ENCODE peak calls at places on chromosomes 16 and 17, in four cellular contexts. S is lower leg skin, Q is H54, N is adrenal gland. Z is an unnamed sample.

GRCh38 chr17:67366193-67367157 is at the start of gene PSMD12:
- DNase-seq in S (peak; percentile 89), Q (peak; percentile 86), N (peak; percentile 94), Z (peak; percentile 94)

GRCh38 chr16:23282508-23282907 is 19.6 kb upstream of the SCNN1B start:
- DNase-seq in S (peak; percentile 37), Q (no peak), N (no peak), Z (no peak)

GRCh38 chr17:74329378-74329777 is 3.4 kb downstream of the KIF19 start:
- DNase-seq in S (no peak), Q (no peak), N (no peak), Z (no peak)

GRCh38 chr17:7219812-7220592 is at the start of the genes ACADVL and DLG4:
- DNase-seq in S (peak; percentile 90), Q (peak; percentile 86), N (peak; percentile 92), Z (peak; percentile 91)

GRCh38 chr16:24009060-24009459 is 173.3 kb downstream of the PRKCB start:
- DNase-seq in S (no peak), Q (no peak), N (no peak), Z (no peak)

GRCh38 chr16:19765860-19766553 is 47.9 kb downstream of the IQCK start:
- DNase-seq in S (peak; percentile 59), Q (no peak), N (peak; percentile 51), Z (peak; percentile 68)

GRCh38 chr17:50565559-50566350 is 5.2 kb downstream of the CACNA1G start:
- DNase-seq in S (no peak), Q (no peak), N (no peak), Z (no peak)

GRCh38 chr17:42101513-42102292 is 3.4 kb upstream of the ZNF385C start:
- DNase-seq in S (no peak), Q (peak; percentile 93), N (peak; percentile 80), Z (peak; percentile 71)

GRCh38 chr17:64622931-64623654 is 39.0 kb downstream of the SMURF2 start:
- DNase-seq in S (no peak), Q (peak; percentile 52), N (no peak), Z (no peak)

GRCh38 chr17:75271233-75271954 is 363 bp upstream of the MIF4GD start:
- DNase-seq in S (peak; percentile 58), Q (peak; percentile 93), N (peak; percentile 81), Z (peak; percentile 87)

GRCh38 chr17:58119491-58119890 is 28.7 kb upstream of the OR4D1 start:
- DNase-seq in S (no peak), Q (no peak), N (no peak), Z (no peak)

GRCh38 chr17:11031787-11032186 is 193.9 kb upstream of the PIRT start:
- DNase-seq in S (no peak), Q (no peak), N (no peak), Z (no peak)

GRCh38 chr16:31357324-31358156 is 2.6 kb downstream of the ITGAX start:
- DNase-seq in S (no peak), Q (no peak), N (no peak), Z (no peak)

DNA sequence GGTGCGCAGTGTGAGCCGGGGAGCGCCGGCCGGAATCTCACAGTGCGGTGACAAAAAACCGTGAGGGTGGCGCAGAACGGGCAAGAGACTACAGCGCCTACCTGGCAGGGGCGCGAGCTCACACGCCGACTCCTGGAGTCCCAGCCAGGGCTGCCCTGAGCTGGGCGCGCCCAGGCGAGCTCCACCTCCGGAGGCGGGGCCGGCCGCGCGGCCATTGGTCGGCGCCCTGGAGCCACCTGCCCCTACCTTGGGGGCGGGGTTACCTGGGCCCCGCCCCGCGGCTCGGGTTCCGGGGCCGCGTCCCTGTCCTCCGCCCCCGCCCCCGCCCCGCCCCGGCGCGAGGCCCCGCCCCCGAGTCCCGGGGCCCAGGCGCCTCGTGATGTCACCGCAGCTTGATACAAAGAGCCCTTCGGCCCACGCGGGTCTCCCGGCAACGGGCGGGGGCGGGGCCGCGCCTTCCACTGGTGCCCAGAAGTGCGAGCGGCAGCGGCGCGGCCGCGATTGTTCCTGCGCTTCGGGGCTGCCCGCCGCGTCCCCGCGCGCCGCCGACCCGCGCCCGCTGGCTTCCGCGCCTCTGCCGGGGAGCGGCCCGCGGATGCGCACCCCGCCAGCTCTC is 96.3 kb downstream of the RAB11FIP4 start:
- DNase-seq in S (peak; percentile 77), Q (peak; percentile 63), N (peak; percentile 92), Z (peak; percentile 97)
- TF ChIP-seq POLR2A in S (no peak), Q (no peak), N (no peak), Z (no peak)

GRCh38 chr17:9575381-9576072 is at the start of gene STX8:
- DNase-seq in S (peak; percentile 88), Q (peak; percentile 82), N (peak; percentile 91), Z (peak; percentile 92)
- TF ChIP-seq POLR2A in S (no peak), Q (peak; percentile 71), N (peak; percentile 63), Z (no peak)

DNA sequence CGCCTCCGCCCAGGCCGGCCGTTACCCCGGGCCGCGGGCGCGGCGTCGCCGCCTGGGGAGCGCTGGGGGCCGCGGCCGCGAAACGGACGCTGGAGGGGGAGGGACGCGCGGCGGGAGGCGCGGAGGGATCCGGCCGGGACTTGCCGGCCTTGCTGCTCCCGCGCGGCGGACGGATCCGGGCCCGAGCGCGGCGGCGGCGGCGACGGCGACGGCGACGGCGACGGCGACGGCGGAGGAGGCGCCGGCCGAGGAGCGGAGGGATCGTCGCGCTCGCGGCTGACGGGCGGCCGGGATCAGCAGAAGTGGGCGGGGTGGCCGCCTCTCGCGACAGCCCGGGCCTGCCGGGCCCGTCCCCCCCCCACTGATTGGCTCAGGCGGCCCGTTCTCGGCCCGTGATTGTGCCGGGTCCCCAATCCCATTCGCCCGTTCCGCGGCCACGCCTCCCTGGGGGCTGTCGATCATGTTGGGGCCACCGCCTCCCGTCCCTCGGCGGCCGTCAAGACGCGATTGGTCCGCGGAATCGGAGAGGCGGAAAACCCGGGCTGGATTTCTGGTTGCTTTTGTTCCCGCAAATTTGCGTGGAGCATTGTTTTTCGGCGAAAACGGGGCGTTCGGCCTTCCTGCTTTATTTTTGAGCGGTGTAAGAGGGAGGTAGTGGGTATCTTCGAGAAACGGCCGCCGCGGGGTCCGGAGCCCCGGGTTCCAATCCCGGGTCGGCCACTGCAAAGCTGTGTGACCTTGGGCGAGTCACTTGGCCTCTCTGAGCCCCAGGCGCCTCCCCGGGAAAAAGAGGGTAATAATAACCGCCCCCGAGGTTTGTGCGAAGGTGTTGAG is at the start of gene ZCCHC14:
- DNase-seq in S (peak; percentile 98), Q (peak; percentile 98), N (peak; percentile 100), Z (peak; percentile 99)
- TF ChIP-seq POLR2A in S (no peak), Q (peak; percentile 87), N (peak; percentile 88), Z (no peak)

GRCh38 chr16:20901441-20902112 is 1.0 kb downstream of the LYRM1 start:
- DNase-seq in S (peak; percentile 59), Q (no peak), N (peak; percentile 64), Z (peak; percentile 68)
- TF ChIP-seq POLR2A in S (no peak), Q (no peak), N (peak; percentile 18), Z (peak; percentile 12)

DNA sequence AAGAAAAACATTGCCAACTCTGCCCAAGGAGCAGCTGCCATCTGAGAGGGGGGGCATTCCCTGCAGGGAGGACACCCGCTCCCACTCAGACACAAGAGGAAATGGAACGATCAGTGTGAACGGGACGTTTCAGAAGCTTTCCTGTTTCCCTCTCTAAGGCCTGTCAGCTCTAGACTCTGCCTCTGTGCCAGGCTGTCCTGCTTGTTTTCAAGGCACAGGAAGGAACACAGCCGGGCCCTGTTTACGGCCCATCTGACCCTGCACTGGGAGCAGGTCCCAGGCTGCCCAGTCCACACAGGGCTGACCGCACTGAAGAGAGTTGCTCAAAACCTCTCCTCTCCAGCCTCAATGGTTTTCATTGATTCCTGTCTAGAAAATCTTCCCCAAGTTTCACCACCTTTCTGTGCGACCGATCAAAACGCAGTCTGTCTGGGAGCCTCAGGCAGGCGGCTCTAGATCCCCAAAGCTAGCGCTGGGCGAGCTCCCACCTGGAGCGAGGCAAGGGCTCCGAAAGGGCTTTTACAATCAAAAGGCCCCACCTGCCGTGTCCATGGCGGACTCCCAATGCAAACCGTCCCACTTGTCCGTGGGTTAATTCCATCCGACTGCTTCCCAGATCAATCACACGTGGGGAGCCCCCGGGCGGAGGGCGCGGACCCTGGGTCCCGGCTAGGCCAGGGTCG is 1.5 kb downstream of the PIEZO1 start:
- DNase-seq in S (no peak), Q (no peak), N (no peak), Z (peak; percentile 54)
- TF ChIP-seq POLR2A in S (no peak), Q (no peak), N (no peak), Z (no peak)

GRCh38 chr16:2187212-2187611 is 9.2 kb downstream of the CASKIN1 start:
- DNase-seq in S (no peak), Q (no peak), N (no peak), Z (no peak)
- TF ChIP-seq POLR2A in S (no peak), Q (no peak), N (no peak), Z (no peak)

DNA sequence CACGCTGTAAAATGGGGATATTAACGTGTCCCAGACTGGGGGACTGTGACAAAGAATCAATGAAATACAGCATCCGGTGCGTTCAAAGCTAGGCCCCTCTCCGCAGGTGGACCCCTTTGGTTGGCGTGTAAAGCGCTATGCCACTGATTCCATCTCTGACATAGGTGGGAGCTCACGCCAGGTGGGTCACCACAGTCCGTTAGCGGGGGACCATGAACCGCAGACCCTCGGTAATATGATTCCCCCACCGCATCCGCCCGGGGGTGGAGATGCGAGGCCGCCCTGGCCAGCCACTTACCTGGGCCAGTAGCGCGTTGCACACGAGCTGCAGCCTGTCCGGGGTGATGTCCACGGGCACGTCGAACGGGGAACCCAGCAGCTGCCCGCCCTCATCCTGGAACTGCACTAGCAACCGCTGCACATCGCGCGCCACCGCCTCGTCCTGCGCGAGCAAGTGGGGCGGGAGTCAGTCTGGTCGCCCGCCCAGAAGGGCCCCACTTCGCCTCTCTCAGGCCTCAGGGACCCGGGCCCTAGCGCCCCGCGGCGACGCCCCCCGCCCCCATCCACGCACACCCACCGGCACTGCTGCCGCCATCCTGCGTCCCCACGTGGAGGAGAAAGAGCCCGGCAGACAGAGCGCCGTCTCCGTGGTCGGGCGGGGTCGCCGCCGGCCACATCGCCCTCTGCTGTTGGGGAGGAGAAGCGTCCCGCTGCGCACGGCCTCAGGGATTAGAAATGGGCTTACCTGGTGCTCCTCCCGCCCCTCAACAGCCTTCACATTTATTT is at the start of gene NLE1:
- DNase-seq in S (peak; percentile 56), Q (peak; percentile 87), N (peak; percentile 79), Z (peak; percentile 81)
- TF ChIP-seq POLR2A in S (no peak), Q (peak; percentile 79), N (peak; percentile 7), Z (no peak)

GRCh38 chr16:67415872-67416793 is at the start of gene ZDHHC1:
- DNase-seq in S (no peak), Q (peak; percentile 74), N (peak; percentile 81), Z (peak; percentile 76)
- TF ChIP-seq POLR2A in S (no peak), Q (peak; percentile 30), N (peak; percentile 38), Z (no peak)

DNA sequence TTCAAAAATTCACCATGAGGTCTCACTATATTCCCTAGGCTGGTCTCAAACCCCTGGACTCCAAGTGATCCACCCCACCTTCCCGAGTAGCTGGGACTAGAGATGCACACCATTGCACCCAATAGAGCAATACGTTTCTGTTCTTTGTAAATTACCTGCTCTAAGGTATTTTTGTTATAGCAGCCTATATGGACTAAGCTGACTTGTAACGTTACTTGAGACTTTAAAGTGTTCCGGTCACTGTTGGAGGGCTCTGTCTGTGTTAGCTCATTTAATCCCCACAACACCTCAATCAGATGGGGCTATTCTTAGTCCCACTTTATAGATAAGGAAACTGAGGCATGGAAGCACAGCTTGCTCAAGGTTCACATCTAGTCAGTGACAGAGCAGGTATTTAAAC is 25.4 kb downstream of the IL4R start:
- DNase-seq in S (no peak), Q (no peak), N (no peak), Z (no peak)
- TF ChIP-seq POLR2A in S (no peak), Q (no peak), N (no peak), Z (no peak)